ENCODE peak calls at places on chromosome 14, in four cellular contexts. One of them, this sample, is unnamed.

GRCh38 chr14:90498198-90498597 is 101.4 kb downstream of the CALM1 start:
- DNase-seq in astrocyte of the spinal cord: no peak
- DNase-seq in ovary: no peak
- DNase-seq in Calu3: no peak
- DNase-seq in this sample: no peak

GRCh38 chr14:76168531-76168930 is 16.8 kb downstream of the GPATCH2L start:
- DNase-seq in astrocyte of the spinal cord: no peak
- DNase-seq in ovary: no peak
- DNase-seq in Calu3: no peak
- DNase-seq in this sample: no peak

GRCh38 chr14:28151931-28152330 is 614.7 kb upstream of the FOXG1 start:
- DNase-seq in astrocyte of the spinal cord: no peak
- DNase-seq in ovary: no peak
- DNase-seq in Calu3: no peak
- DNase-seq in this sample: no peak

GRCh38 chr14:53183611-53184010 is 30.5 kb upstream of the DDHD1 start:
- DNase-seq in astrocyte of the spinal cord: no peak
- DNase-seq in ovary: no peak
- DNase-seq in Calu3: no peak
- DNase-seq in this sample: no peak

GRCh38 chr14:71206123-71206522 is 298.9 kb downstream of the PCNX1 start:
- DNase-seq in astrocyte of the spinal cord: no peak
- DNase-seq in ovary: no peak
- DNase-seq in Calu3: no peak
- DNase-seq in this sample: no peak

GRCh38 chr14:97379091-97379531 is 581.9 kb downstream of the VRK1 start:
- DNase-seq in astrocyte of the spinal cord: no peak
- DNase-seq in ovary: no peak
- DNase-seq in Calu3: no peak
- DNase-seq in this sample: no peak

GRCh38 chr14:75339059-75339458 is 60.4 kb downstream of the FOS start:
- DNase-seq in astrocyte of the spinal cord: peak; percentile 4
- DNase-seq in ovary: no peak
- DNase-seq in Calu3: no peak
- DNase-seq in this sample: no peak

GRCh38 chr14:105223260-105223659 is 25.1 kb upstream of the BTBD6 start:
- DNase-seq in astrocyte of the spinal cord: peak; percentile 80
- DNase-seq in ovary: no peak
- DNase-seq in Calu3: no peak
- DNase-seq in this sample: no peak

GRCh38 chr14:94921870-94922585 is 152.1 kb upstream of the GSC start:
- DNase-seq in astrocyte of the spinal cord: no peak
- DNase-seq in ovary: no peak
- DNase-seq in Calu3: no peak
- DNase-seq in this sample: no peak

GRCh38 chr14:81625343-81625742 is 91.7 kb upstream of the SEL1L start:
- DNase-seq in astrocyte of the spinal cord: no peak
- DNase-seq in ovary: no peak
- DNase-seq in Calu3: no peak
- DNase-seq in this sample: no peak

GRCh38 chr14:105047283-105048016 is 17.8 kb downstream of the GPR132 start:
- DNase-seq in astrocyte of the spinal cord: no peak
- DNase-seq in ovary: no peak
- DNase-seq in Calu3: no peak
- DNase-seq in this sample: no peak

GRCh38 chr14:31877333-31877798 is 199.7 kb upstream of the ARHGAP5 start:
- DNase-seq in astrocyte of the spinal cord: peak; percentile 31
- DNase-seq in ovary: no peak
- DNase-seq in Calu3: no peak
- DNase-seq in this sample: no peak
- TF ChIP-seq CTCF in astrocyte of the spinal cord: no peak
- TF ChIP-seq CTCF in ovary: no peak
- TF ChIP-seq CTCF in Calu3: no peak
- TF ChIP-seq CTCF in this sample: no peak

GRCh38 chr14:38199768-38200167 is 7.9 kb upstream of the SSTR1 start:
- DNase-seq in astrocyte of the spinal cord: no peak
- DNase-seq in ovary: no peak
- DNase-seq in Calu3: no peak
- DNase-seq in this sample: no peak

GRCh38 chr14:38198425-38198824 is 9.3 kb upstream of the SSTR1 start:
- DNase-seq in astrocyte of the spinal cord: no peak
- DNase-seq in ovary: no peak
- DNase-seq in Calu3: no peak
- DNase-seq in this sample: no peak

GRCh38 chr14:38197761-38198345 is 9.9 kb upstream of the SSTR1 start:
- DNase-seq in astrocyte of the spinal cord: no peak
- DNase-seq in ovary: no peak
- DNase-seq in Calu3: no peak
- DNase-seq in this sample: no peak

GRCh38 chr14:38199076-38199475 is 8.6 kb upstream of the SSTR1 start:
- DNase-seq in astrocyte of the spinal cord: no peak
- DNase-seq in ovary: no peak
- DNase-seq in Calu3: no peak
- DNase-seq in this sample: no peak

DNA sequence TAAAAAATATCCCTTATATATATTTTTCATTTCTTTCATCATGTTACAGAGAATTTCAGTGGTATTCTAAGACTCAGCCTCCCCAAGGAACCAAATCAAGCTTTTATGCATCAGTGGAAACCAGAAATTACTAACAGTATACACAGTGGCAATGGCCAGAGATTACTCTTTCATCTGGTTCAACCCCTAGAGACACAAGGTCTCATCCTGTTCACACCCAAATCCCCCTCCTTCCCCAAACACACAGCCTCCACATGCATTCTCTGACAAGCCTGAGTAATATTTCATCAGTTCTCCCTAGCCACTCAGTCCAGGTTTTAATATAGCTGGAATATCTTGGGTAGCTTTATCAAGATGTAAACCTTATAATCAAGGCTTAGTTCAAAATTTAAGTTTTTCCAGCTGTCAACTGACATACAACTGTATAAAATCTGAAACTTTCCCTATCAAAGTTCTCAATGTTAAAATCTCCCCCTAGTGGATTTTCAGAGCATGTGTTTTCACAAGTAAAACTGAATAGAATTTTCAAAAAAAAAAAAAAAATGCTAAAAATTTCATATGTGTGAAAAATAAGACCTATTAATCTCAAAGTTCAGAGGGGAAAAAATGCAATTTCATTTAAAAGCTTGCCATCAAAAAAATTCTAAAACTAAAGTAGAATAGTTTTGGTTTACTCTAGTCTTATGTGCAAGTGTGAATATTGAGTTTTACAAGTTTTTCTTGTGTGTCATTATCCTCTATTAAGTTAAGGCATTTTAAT is 10.5 kb upstream of the SSTR1 start:
- DNase-seq in astrocyte of the spinal cord: peak; percentile 22
- DNase-seq in ovary: no peak
- DNase-seq in Calu3: no peak
- DNase-seq in this sample: no peak
- TF ChIP-seq CTCF in astrocyte of the spinal cord: peak; percentile 47
- TF ChIP-seq CTCF in ovary: no peak
- TF ChIP-seq CTCF in Calu3: peak; percentile 16
- TF ChIP-seq CTCF in this sample: peak; percentile 49

GRCh38 chr14:91899213-91899612 is 31.9 kb upstream of the TC2N start:
- DNase-seq in astrocyte of the spinal cord: no peak
- DNase-seq in ovary: no peak
- DNase-seq in Calu3: peak; percentile 27
- DNase-seq in this sample: no peak
- TF ChIP-seq CTCF in astrocyte of the spinal cord: no peak
- TF ChIP-seq CTCF in ovary: no peak
- TF ChIP-seq CTCF in Calu3: no peak
- TF ChIP-seq CTCF in this sample: no peak

DNA sequence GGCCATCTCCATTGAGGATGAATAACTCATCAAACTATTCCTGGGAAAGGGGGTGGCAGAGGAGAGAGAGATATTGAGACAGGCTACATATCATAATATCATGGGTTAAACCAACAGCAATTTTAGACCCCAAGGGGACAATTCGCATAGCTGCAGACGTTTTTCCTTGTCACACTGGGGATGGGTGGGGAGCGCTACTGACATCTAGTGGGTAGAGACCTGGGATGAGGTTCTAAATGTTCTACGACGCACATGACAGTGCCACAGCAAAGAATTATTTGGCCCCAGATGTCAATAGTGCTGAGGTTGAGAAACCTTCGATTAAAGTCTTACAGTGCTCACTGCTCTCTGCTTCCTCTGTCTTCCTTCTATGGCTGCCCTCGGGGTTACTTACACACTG is 425.6 kb downstream of the NRXN3 start:
- DNase-seq in astrocyte of the spinal cord: no peak
- DNase-seq in ovary: no peak
- DNase-seq in Calu3: peak; percentile 7
- DNase-seq in this sample: no peak
- TF ChIP-seq CTCF in astrocyte of the spinal cord: peak; percentile 42
- TF ChIP-seq CTCF in ovary: no peak
- TF ChIP-seq CTCF in Calu3: no peak
- TF ChIP-seq CTCF in this sample: no peak

DNA sequence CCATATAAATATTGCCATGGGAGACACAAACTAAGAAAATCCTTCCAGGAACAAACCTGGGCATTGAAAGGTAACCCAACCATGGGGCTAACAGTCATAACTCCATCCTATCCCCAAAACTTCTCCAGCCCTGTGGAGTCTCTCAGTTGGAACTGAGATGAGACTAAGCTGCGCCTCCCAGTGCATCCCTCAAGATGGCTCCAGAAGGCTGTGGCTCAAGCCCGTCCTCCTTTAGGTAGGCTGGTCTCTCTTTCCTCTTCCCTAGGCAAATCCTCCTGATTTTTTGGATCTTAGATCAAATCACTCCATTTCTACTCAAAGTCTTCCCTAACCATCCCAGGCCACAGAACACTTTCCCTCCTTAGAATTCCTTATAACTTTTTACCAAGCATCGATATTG is 364.3 kb upstream of the CCDC196 start:
- DNase-seq in astrocyte of the spinal cord: no peak
- DNase-seq in ovary: no peak
- DNase-seq in Calu3: no peak
- DNase-seq in this sample: no peak
- TF ChIP-seq CTCF in astrocyte of the spinal cord: no peak
- TF ChIP-seq CTCF in ovary: no peak
- TF ChIP-seq CTCF in Calu3: no peak
- TF ChIP-seq CTCF in this sample: no peak

DNA sequence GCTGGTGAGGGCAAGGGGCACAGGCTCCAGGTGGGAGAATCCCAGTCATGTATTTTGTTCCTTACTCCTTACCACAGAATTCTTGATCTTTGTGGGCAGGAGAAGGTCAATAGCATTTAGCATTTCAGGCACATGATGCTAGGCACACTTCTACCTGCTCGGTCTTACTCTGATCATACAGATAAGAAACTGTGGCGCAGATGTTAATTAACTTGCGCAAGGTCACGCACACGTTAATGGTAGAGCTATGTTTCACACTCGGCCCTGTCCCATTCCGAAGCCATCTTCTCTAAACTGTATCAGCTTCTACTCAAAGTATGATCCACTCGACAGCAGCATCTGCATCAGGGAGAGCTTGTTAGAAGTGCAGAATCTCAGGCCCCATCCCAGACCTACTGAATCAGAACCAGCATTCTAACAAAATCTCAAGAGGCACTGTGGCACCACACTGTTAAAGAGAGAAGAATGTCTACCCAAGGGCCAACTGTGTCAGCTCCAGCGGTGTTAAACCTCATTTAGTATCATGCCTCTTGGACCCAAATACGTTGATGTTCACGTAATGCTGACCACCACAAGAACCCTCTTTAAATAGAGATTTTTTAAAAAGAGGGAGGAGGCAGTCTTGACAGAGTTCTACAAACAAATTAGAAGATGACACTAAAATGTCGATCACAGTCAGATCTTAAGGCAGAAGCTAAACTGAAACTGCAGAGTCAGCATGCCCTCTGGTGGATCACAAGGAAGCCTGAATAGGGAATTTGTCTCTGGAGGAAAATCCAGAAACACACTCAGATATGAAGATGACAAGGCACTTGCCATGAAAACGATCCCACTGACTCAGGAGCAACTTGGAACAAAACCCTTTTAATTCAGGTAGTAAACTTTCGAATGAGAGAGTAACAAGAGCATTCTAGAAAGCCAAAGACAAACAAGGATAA is 7.3 kb downstream of the STXBP6 start:
- DNase-seq in astrocyte of the spinal cord: peak; percentile 54
- DNase-seq in ovary: no peak
- DNase-seq in Calu3: no peak
- DNase-seq in this sample: no peak
- TF ChIP-seq CTCF in astrocyte of the spinal cord: peak; percentile 67
- TF ChIP-seq CTCF in ovary: no peak
- TF ChIP-seq CTCF in Calu3: no peak
- TF ChIP-seq CTCF in this sample: no peak

DNA sequence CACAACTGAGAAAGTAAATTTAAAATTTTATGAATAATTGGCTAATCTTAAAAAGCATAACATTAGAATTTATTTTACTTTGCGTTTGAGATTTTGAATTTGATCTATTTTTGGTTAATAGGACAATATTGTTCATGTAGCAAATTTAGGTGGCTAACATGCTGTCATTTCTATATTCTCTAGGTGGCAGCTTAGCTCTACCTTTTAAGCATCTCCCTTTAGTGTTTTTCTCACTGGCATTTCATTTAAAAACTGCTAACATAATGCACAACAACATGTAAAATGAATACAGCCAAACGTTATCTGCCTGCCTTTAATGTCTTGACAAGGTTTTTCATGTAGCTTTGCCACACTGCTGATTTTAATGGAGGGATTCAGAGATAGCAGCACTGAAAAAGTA is 272.3 kb upstream of the FBXO33 start:
- DNase-seq in astrocyte of the spinal cord: no peak
- DNase-seq in ovary: no peak
- DNase-seq in Calu3: no peak
- DNase-seq in this sample: no peak
- TF ChIP-seq CTCF in astrocyte of the spinal cord: no peak
- TF ChIP-seq CTCF in ovary: no peak
- TF ChIP-seq CTCF in Calu3: no peak
- TF ChIP-seq CTCF in this sample: no peak